ENCODE peak calls at places on chromosome 17, in four cellular contexts. H is CD8-positive, alpha-beta T cell; K is prostate gland; A is choroid plexus epithelial cell. X is an unnamed sample.

GRCh38 chr17:9227819-9228407 is 206.6 kb downstream of the NTN1 start:
- DNase-seq in H (no peak), K (no peak), A (no peak), X (no peak)

GRCh38 chr17:7354262-7354781 is 634 bp upstream of the TMEM95 start:
- DNase-seq in H (no peak), K (no peak), A (peak), X (no peak)

GRCh38 chr17:49789278-49789578 is 747 bp downstream of the KAT7 start:
- DNase-seq in H (no peak), K (no peak), A (no peak), X (no peak)

GRCh38 chr17:50470451-50470850 is 1.8 kb upstream of the CHAD start:
- DNase-seq in H (no peak), K (peak), A (no peak), X (no peak)

GRCh38 chr17:1082579-1082978 is 85.7 kb downstream of the TIMM22 start:
- DNase-seq in H (no peak), K (peak), A (no peak), X (peak)

GRCh38 chr17:55266051-55266957 is 1.5 kb downstream of the HLF start:
- DNase-seq in H (no peak), K (no peak), A (no peak), X (no peak)

GRCh38 chr17:10121971-10122707 is 76.3 kb downstream of the GAS7 start:
- DNase-seq in H (no peak), K (no peak), A (no peak), X (no peak)

GRCh38 chr17:74822329-74823175 is 37.1 kb downstream of the GRIN2C start:
- DNase-seq in H (no peak), K (no peak), A (no peak), X (no peak)

GRCh38 chr17:15262291-15263205 is 2.6 kb downstream of the PMP22 start:
- DNase-seq in H (no peak), K (peak), A (peak), X (no peak)

GRCh38 chr17:49836111-49837030 is 11.5 kb downstream of the TAC4 start:
- DNase-seq in H (no peak), K (peak), A (peak), X (no peak)

GRCh38 chr17:50779747-50780363 is 12.5 kb upstream of the ANKRD40CL start:
- DNase-seq in H (peak), K (no peak), A (no peak), X (no peak)

GRCh38 chr17:73042809-73043685 is 49.4 kb downstream of the SLC39A11 start:
- DNase-seq in H (no peak), K (no peak), A (peak), X (no peak)

GRCh38 chr17:1495265-1495664 is 2.8 kb upstream of the MYO1C start:
- DNase-seq in H (no peak), K (peak), A (no peak), X (no peak)

GRCh38 chr17:67107811-67108210 is 63.5 kb downstream of the CACNG1 start:
- DNase-seq in H (no peak), K (no peak), A (peak), X (no peak)

GRCh38 chr17:64212122-64212521 is 50.9 kb downstream of the TEX2 start:
- DNase-seq in H (no peak), K (no peak), A (peak), X (no peak)
- H3K4me3 ChIP-seq in H (no peak), K (no peak), A (no peak), X (no peak)

GRCh38 chr17:40726919-40727318 is 23.4 kb upstream of the KRT24 start:
- DNase-seq in H (no peak), K (no peak), A (peak), X (no peak)
- TF ChIP-seq CTCF in H (peak), K (peak), A (peak), X (peak)

DNA sequence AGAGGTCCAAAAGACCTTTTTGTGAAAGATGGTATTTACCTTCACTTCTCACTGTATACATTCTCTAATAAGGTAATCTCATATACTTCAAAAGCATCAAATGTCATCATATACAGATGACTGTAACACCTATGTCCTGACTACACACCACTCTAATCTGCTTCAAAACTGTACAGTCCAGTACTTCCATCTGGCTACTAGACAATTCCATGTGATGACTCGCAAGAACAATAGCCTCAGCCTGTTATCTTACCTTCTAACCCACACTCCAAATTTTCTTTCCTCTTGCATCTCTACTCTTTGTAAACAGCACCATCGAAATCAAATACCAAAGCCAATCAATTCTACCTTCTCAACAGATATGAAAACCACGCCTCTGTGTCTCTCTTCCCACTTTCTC is 24.1 kb downstream of the MYO1D start:
- DNase-seq in H (no peak), K (no peak), A (peak), X (no peak)
- H3K4me3 ChIP-seq in H (no peak), K (no peak), A (no peak), X (no peak)

DNA sequence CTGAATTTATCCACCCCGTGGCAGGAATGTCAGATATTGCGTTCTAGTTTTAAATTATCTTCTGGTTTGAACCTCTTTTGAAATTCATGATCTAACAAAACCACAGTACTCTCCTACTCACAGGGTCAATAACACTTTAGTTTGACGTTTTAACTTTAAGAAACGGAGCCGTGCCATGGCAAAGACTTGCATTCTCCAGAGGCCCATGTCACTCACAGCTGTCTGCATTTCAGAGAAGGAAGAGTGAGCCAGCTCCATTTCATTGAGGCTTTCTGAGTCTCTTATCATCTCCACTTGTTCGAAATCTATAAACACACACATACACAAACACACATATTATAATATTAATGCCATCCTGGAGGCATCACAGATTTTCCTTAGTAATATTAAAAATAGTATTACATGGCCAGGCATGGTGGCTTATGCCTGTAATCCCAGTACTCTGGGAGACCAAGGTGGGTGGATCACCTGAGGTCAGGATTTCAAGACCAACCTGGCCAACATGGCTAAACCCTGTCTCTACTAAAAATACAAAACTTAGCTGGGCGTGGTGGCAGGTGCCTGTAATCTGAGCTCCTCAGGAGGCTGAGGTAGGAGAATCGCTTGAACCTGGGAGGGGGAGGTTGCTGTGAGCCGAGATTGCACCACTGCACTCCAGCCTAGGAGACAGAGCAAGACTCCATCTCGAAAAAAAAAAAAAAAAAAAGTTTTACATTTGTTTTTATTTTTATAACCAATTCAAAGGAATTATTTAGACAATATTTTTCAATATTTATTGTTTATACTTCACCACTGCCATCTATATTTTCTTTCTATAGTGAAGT is 35.6 kb downstream of the ABCA6 start:
- DNase-seq in H (no peak), K (no peak), A (no peak), X (no peak)
- TF ChIP-seq CTCF in H (no peak), K (no peak), A (no peak), X (no peak)

DNA sequence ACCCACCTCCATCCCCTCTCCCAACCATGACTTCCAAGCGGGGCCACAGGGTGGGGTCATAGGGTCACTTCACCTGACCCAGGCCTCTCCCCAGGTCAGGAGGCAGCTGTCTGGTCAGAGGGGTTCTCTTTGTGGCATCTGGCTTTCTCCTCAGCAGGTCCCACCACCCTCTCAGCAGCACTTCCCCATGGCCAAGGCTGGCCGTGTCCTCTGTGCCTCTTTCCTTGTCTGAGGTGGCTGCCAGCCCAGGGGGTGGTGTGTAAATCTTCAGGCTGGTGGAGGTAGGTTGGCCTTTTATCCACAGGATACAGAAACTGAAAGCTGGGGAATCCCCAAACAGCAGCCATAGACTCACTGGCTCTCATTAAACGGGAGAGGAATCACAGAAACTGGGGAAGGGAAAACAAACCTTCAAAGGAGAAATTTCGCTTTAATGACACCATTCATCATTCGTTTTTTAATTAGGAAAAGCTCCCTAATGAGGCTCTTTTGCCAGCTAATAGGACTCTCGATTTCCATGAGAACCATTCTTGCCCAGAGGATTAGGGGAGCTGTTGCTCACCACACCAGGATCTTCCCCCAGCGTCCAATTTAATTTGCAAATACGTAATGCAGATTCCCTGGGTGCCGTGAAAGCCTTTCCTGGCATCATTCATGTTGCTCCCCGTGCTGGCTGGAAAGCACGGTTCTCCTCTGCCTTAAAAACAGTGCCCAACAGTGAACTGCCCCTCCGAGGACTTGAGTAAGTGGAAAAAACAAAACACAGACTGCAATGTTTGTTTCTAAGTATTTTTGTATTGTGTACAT is 18.0 kb downstream of the C17orf75 start:
- DNase-seq in H (no peak), K (peak), A (peak), X (no peak)
- H3K4me3 ChIP-seq in H (peak), K (peak), A (peak), X (no peak)

GRCh38 chr17:65967372-65967771 is 224.6 kb downstream of the CEP112 start:
- DNase-seq in H (no peak), K (no peak), A (no peak), X (no peak)

GRCh38 chr17:65966311-65966710 is 225.6 kb downstream of the CEP112 start:
- DNase-seq in H (no peak), K (no peak), A (no peak), X (no peak)

GRCh38 chr17:65959630-65960029 is 232.3 kb downstream of the CEP112 start:
- DNase-seq in H (no peak), K (no peak), A (no peak), X (no peak)

GRCh38 chr17:65963179-65963578 is 228.8 kb downstream of the CEP112 start:
- DNase-seq in H (no peak), K (no peak), A (no peak), X (no peak)
- TF ChIP-seq CTCF in H (no peak), K (no peak), A (no peak), X (no peak)